ENCODE peak calls at places on chromosomes 6 and 20, in four cellular contexts. O is stimulated activated CD4-positive, alpha-beta T cell treated with anti-CD3 and anti-CD28 coated beads, Interleukin-4, amount 100 ng/mL, for 48 hours; S is COR-L47; C is AG09309. D is an unnamed sample.

GRCh38 chr6:142566628-142567396 is 265.0 kb downstream of the ADGRG6 start:
- DNase-seq in C (no peak), S (no peak), O (peak), D (peak)

GRCh38 chr20:58155148-58155925 is 73.1 kb downstream of the ANKRD60 start:
- DNase-seq in S (no peak), C (no peak), O (no peak), D (peak)

GRCh38 chr6:56637640-56638039 is 5.0 kb downstream of the DST start:
- DNase-seq in S (peak), O (no peak), C (peak), D (peak)

GRCh38 chr6:81683928-81684327 is 68.6 kb downstream of the TENT5A start:
- DNase-seq in O (no peak), S (no peak), C (no peak), D (no peak)

GRCh38 chr6:154247119-154247814 is 109.3 kb downstream of the IPCEF1 start:
- DNase-seq in C (no peak), O (peak), S (no peak), D (peak)

GRCh38 chr6:116008470-116009229 is 52.0 kb downstream of the FRK start:
- DNase-seq in C (no peak), O (no peak), S (no peak), D (no peak)

GRCh38 chr6:159985296-159985940 is 16.5 kb downstream of the IGF2R start:
- DNase-seq in C (no peak), O (no peak), S (no peak), D (no peak)

GRCh38 chr6:17091122-17091521 is 10.7 kb upstream of the STMND1 start:
- DNase-seq in S (no peak), O (no peak), C (no peak), D (no peak)

GRCh38 chr6:163048345-163048744 is 320.6 kb downstream of the PACRG start:
- DNase-seq in S (no peak), C (no peak), O (no peak), D (no peak)

GRCh38 chr20:32440069-32440757 is 82.1 kb downstream of the ASXL1 start:
- DNase-seq in S (no peak), C (no peak), O (no peak), D (no peak)

GRCh38 chr6:89948876-89949275 is 54.6 kb downstream of the GJA10 start:
- DNase-seq in O (no peak), S (no peak), C (no peak), D (no peak)

GRCh38 chr20:18007534-18008292 is 38.9 kb downstream of the MGME1 start:
- DNase-seq in C (no peak), S (no peak), O (no peak), D (no peak)

D was measured in NCI-H82.